ENCODE peak calls at places on chromosomes 3 and 15, in eight cellular contexts. R, U, S, V, M, Z, W and Y are unnamed samples.

GRCh38 chr3:28972921-28973320 is 307.9 kb upstream of the RBMS3 start:
- DNase-seq in R (no peak), U (no peak), S (peak; percentile 85), V (peak; percentile 71), M (peak; percentile 68), Z (no peak), W (no peak), Y (no peak)

GRCh38 chr15:60827492-60827891 is 348.6 kb upstream of the ICE2 start:
- DNase-seq in R (no peak), U (no peak), S (no peak), V (no peak), M (no peak), Z (no peak), W (no peak), Y (no peak)

GRCh38 chr3:39907981-39908380 is 98.6 kb downstream of the MYRIP start:
- DNase-seq in R (no peak), U (no peak), S (no peak), V (peak; percentile 67), M (no peak), Z (no peak), W (no peak), Y (no peak)

GRCh38 chr3:157104928-157105652 is 54.9 kb downstream of the CCNL1 start:
- DNase-seq in R (peak; percentile 44), U (no peak), S (no peak), V (no peak), M (no peak), Z (no peak), W (no peak), Y (no peak)

GRCh38 chr3:28680050-28680449 is 331.4 kb upstream of the AZI2 start:
- DNase-seq in R (no peak), U (no peak), S (no peak), V (no peak), M (no peak), Z (no peak), W (no peak), Y (no peak)

GRCh38 chr15:70442616-70443321 is 320.6 kb downstream of the UACA start:
- DNase-seq in R (no peak), U (no peak), S (no peak), V (peak; percentile 8), M (no peak), Z (no peak), W (no peak), Y (no peak)

GRCh38 chr15:78979456-78980320 is 34.8 kb upstream of the CTSH start:
- DNase-seq in R (no peak), U (peak; percentile 5), S (peak; percentile 79), V (peak; percentile 82), M (peak; percentile 60), Z (no peak), W (no peak), Y (peak; percentile 96)

GRCh38 chr15:72233759-72234158 is 2.8 kb upstream of the PKM start:
- DNase-seq in R (no peak), U (no peak), S (no peak), V (no peak), M (no peak), Z (no peak), W (no peak), Y (no peak)

GRCh38 chr3:41092791-41093190 is 106.5 kb upstream of the CTNNB1 start:
- DNase-seq in R (no peak), U (no peak), S (no peak), V (no peak), M (no peak), Z (no peak), W (no peak), Y (no peak)

GRCh38 chr3:156509209-156510174 is 45.4 kb downstream of the SSR3 start:
- DNase-seq in R (peak; percentile 31), U (no peak), S (peak; percentile 64), V (peak; percentile 80), M (peak; percentile 33), Z (no peak), W (no peak), Y (peak; percentile 73)

GRCh38 chr3:50380375-50381085 is 21.2 kb upstream of the TMEM115 start:
- DNase-seq in R (no peak), U (no peak), S (no peak), V (no peak), M (no peak), Z (no peak), W (no peak), Y (no peak)

GRCh38 chr3:169165196-169166159 is 498.0 kb downstream of the MECOM start:
- DNase-seq in R (no peak), U (no peak), S (no peak), V (no peak), M (no peak), Z (no peak), W (no peak), Y (no peak)

GRCh38 chr15:67127334-67127664 is 61.9 kb downstream of the SMAD3 start:
- DNase-seq in R (no peak), U (no peak), S (no peak), V (no peak), M (no peak), Z (no peak), W (no peak), Y (no peak)

GRCh38 chr15:101521084-101521483 is 31.6 kb upstream of the PCSK6 start:
- DNase-seq in R (no peak), U (no peak), S (no peak), V (no peak), M (no peak), Z (no peak), W (no peak), Y (no peak)

GRCh38 chr3:170301404-170301803 is 56.1 kb upstream of the SKIL start:
- DNase-seq in R (no peak), U (no peak), S (peak; percentile 57), V (peak; percentile 33), M (peak; percentile 52), Z (no peak), W (no peak), Y (no peak)

GRCh38 chr15:59946084-59946483 is 58.0 kb upstream of the FOXB1 start:
- DNase-seq in R (no peak), U (no peak), S (no peak), V (no peak), M (no peak), Z (no peak), W (no peak), Y (no peak)

GRCh38 chr15:53511175-53511574 is 248.3 kb downstream of the WDR72 start:
- DNase-seq in R (no peak), U (no peak), S (no peak), V (no peak), M (no peak), Z (no peak), W (no peak), Y (no peak)

GRCh38 chr3:72303926-72304325 is 519.0 kb upstream of the PROK2 start:
- DNase-seq in R (no peak), U (no peak), S (no peak), V (no peak), M (no peak), Z (no peak), W (no peak), Y (no peak)

GRCh38 chr15:31393441-31394091 is 66.9 kb downstream of the KLF13 start:
- DNase-seq in R (no peak), U (no peak), S (no peak), V (no peak), M (no peak), Z (no peak), W (no peak), Y (no peak)

GRCh38 chr3:74469151-74469550 is 145.3 kb downstream of the CNTN3 start:
- DNase-seq in R (no peak), U (no peak), S (peak; percentile 22), V (peak; percentile 21), M (peak; percentile 8), Z (no peak), W (no peak), Y (no peak)

GRCh38 chr3:56365905-56366640 is 102.2 kb downstream of the ERC2 start:
- DNase-seq in R (no peak), U (no peak), S (no peak), V (no peak), M (no peak), Z (no peak), W (no peak), Y (no peak)

GRCh38 chr3:113953677-113954076 is 5.9 kb downstream of the ZDHHC23 start:
- DNase-seq in R (no peak), U (no peak), S (peak; percentile 14), V (no peak), M (peak; percentile 24), Z (no peak), W (no peak), Y (no peak)

GRCh38 chr3:4079354-4080180 is 223.6 kb upstream of the SETMAR start:
- DNase-seq in R (no peak), U (no peak), S (no peak), V (no peak), M (no peak), Z (no peak), W (no peak), Y (no peak)

GRCh38 chr3:71547254-71548198 is 36.0 kb downstream of the FOXP1 start:
- DNase-seq in R (no peak), U (no peak), S (peak; percentile 68), V (peak; percentile 41), M (no peak), Z (no peak), W (no peak), Y (no peak)

GRCh38 chr3:124282751-124283643 is 291.1 kb upstream of the ROPN1 start:
- DNase-seq in R (no peak), U (no peak), S (no peak), V (no peak), M (peak; percentile 81), Z (no peak), W (no peak), Y (no peak)

GRCh38 chr3:195005759-195006555 is 265.0 kb downstream of the XXYLT1 start:
- DNase-seq in R (no peak), U (no peak), S (no peak), V (no peak), M (no peak), Z (no peak), W (no peak), Y (no peak)

GRCh38 chr3:98901032-98901464 is 447 bp downstream of the DCBLD2 start:
- DNase-seq in R (peak; percentile 10), U (no peak), S (peak; percentile 54), V (peak; percentile 80), M (no peak), Z (peak; percentile 2), W (peak; percentile 11), Y (peak; percentile 38)

GRCh38 chr15:60392986-60393811 is 4.6 kb downstream of the ANXA2 start:
- DNase-seq in R (no peak), U (no peak), S (peak; percentile 97), V (peak; percentile 99), M (peak; percentile 98), Z (no peak), W (no peak), Y (peak; percentile 74)

GRCh38 chr3:183551930-183552329 is 3.6 kb downstream of the KLHL6 start:
- DNase-seq in R (no peak), U (peak; percentile 31), S (no peak), V (no peak), M (no peak), Z (no peak), W (peak; percentile 35), Y (no peak)

GRCh38 chr15:64426845-64427465 is 33.4 kb upstream of the ZNF609 start:
- DNase-seq in R (no peak), U (no peak), S (peak; percentile 34), V (peak; percentile 43), M (peak; percentile 16), Z (no peak), W (no peak), Y (peak; percentile 37)

GRCh38 chr3:140494970-140495369 is 182.9 kb upstream of the TRIM42 start:
- DNase-seq in R (no peak), U (no peak), S (no peak), V (no peak), M (no peak), Z (no peak), W (no peak), Y (no peak)

GRCh38 chr15:40550381-40551037 is 14.3 kb downstream of the CCDC32 start:
- DNase-seq in R (no peak), U (no peak), S (no peak), V (no peak), M (no peak), Z (no peak), W (no peak), Y (no peak)

GRCh38 chr15:45101749-45102148 is 12.2 kb downstream of the DUOX2 start:
- DNase-seq in R (no peak), U (no peak), S (no peak), V (no peak), M (no peak), Z (no peak), W (no peak), Y (no peak)

GRCh38 chr3:9747267-9747666 is 2.5 kb upstream of the OGG1 start:
- DNase-seq in R (no peak), U (no peak), S (peak; percentile 32), V (peak; percentile 86), M (no peak), Z (no peak), W (no peak), Y (no peak)